ENCODE peak calls at places on chromosomes 12 and 14, in four cellular contexts. O, H, I and Y are unnamed samples.

GRCh38 chr12:96208801-96209534 is 14.8 kb downstream of the ELK3 start:
- DNase-seq in I (no peak), O (no peak), H (no peak), Y (no peak)

GRCh38 chr14:105146976-105147700 is 21.4 kb downstream of the JAG2 start:
- DNase-seq in H (no peak), O (no peak), I (no peak), Y (no peak)

GRCh38 chr14:105334383-105335230 is 20.1 kb downstream of the PACS2 start:
- DNase-seq in O (no peak), H (no peak), I (no peak), Y (no peak)

GRCh38 chr12:109881752-109882151 is 1.4 kb upstream of the GLTP start:
- DNase-seq in I (no peak), H (no peak), O (no peak), Y (no peak)

GRCh38 chr12:2544213-2544612 is 250.6 kb upstream of the FKBP4 start:
- DNase-seq in I (no peak), O (no peak), H (no peak), Y (no peak)

GRCh38 chr12:130713581-130713991 is 2.5 kb downstream of the RIMBP2 start:
- DNase-seq in O (peak; percentile 41), I (no peak), H (no peak), Y (no peak)

GRCh38 chr12:44942714-44943113 is 66.6 kb upstream of the NELL2 start:
- DNase-seq in I (no peak), H (no peak), O (no peak), Y (no peak)

GRCh38 chr12:51866324-51866723 is 17.8 kb upstream of the FIGNL2 start:
- DNase-seq in I (no peak), O (no peak), H (no peak), Y (no peak)

GRCh38 chr14:60757617-60758016 is 23.1 kb downstream of the MNAT1 start:
- DNase-seq in O (no peak), I (no peak), H (no peak), Y (peak; percentile 57)

GRCh38 chr12:11143352-11143751 is 8.9 kb upstream of the TAS2R30 start:
- DNase-seq in I (no peak), O (no peak), H (no peak), Y (no peak)
- TF ChIP-seq CTCF in I (no peak), O (no peak), H (no peak), Y (no peak)

GRCh38 chr12:57816001-57816854 is 2.3 kb downstream of the AVIL start:
- DNase-seq in H (no peak), O (no peak), I (no peak), Y (no peak)
- H3K27ac ChIP-seq in H (no peak overlapping the region), O (no peak overlapping the region), I (no peak overlapping the region), Y (peak overlapping the region; percentile 17)

DNA sequence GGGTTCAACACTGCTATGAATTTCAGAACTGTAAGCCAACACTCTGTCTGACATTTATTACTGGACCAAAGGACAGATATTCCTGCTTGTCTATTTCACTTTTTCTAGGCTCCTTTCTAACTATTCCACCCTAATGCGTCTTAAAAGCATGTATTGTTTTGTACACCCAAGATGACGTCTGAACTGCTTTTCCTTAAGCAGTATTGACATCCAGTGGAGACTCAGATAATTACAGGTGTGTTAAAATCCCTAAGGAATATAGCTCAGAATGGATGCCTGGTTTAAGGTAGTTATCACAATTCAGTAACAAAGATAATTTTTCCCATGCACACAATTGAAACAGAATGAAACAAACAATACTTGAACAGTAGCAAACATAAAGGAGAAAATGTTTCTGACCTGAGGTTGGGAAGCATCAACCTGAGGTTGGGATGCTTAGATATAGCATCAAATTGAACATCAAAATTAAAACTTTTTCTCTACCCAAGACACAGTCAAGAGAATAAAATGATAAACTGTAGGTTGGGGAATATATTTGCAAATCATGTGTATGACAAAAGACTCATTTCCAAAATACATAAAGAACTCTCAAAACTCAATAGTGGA is 93.7 kb upstream of the PTPRR start:
- DNase-seq in O (no peak), I (peak; percentile 2), H (no peak), Y (peak; percentile 31)
- TF ChIP-seq CTCF in O (no peak), I (peak; percentile 79), H (peak; percentile 22), Y (peak; percentile 69)

GRCh38 chr14:103858063-103858820 is 10.9 kb upstream of the PPP1R13B start:
- DNase-seq in H (no peak), O (peak; percentile 66), I (no peak), Y (no peak)
- H3K27ac ChIP-seq in H (no peak overlapping the region), O (no peak overlapping the region), I (no peak overlapping the region), Y (no peak overlapping the region)